ENCODE peak calls at places on chromosomes 11 and 22, in six cellular contexts. D is activated CD4-positive, alpha-beta T cell treated with anti-CD3 and anti-CD28 coated beads, Interleukin-2, amount 50 U/mL, for 1 hour; W is T-cell; Q is A673; A is A549; X is EL. F is an unnamed sample.

GRCh38 chr11:124669193-124669592 is 4.3 kb downstream of the SIAE start:
- DNase-seq in W (no peak), Q (peak; percentile 46), A (peak; percentile 49), D (peak; percentile 25), X (peak; percentile 34), F (peak; percentile 24)

GRCh38 chr11:60905551-60906113 is 753 bp downstream of the PRPF19 start:
- DNase-seq in X (peak; percentile 68), W (no peak), A (no peak), Q (peak; percentile 29), D (no peak), F (peak; percentile 12)

GRCh38 chr11:37409124-37409523 is 811.1 kb upstream of the RAG2 start:
- DNase-seq in W (no peak), Q (no peak), X (peak; percentile 65), D (no peak), A (no peak), F (no peak)

GRCh38 chr11:65414776-65415498 is 7.7 kb upstream of the NEAT1 start:
- DNase-seq in W (no peak), X (no peak), A (no peak), D (no peak), Q (no peak), F (no peak)

GRCh38 chr11:48103621-48104561 is 112.7 kb upstream of the OR4B1 start:
- DNase-seq in A (no peak), D (no peak), W (no peak), Q (no peak), X (no peak), F (no peak)

GRCh38 chr11:75174781-75175370 is 24.0 kb downstream of the SLCO2B1 start:
- DNase-seq in D (no peak), A (no peak), Q (no peak), W (no peak), X (peak; percentile 45), F (no peak)

GRCh38 chr11:116773203-116774112 is 671 bp upstream of the BUD13 start:
- DNase-seq in A (no peak), D (no peak), Q (peak; percentile 28), W (no peak), X (peak; percentile 60), F (peak; percentile 60)

GRCh38 chr22:37609240-37610152 is 862 bp downstream of the GGA1 start:
- DNase-seq in A (peak; percentile 36), X (peak; percentile 41), W (no peak), Q (peak; percentile 55), D (no peak), F (no peak)

GRCh38 chr11:34198523-34198922 is 93.1 kb downstream of the NAT10 start:
- DNase-seq in D (no peak), A (no peak), X (peak; percentile 18), Q (peak; percentile 41), W (no peak), F (no peak)

GRCh38 chr11:100930185-100930778 is 199.3 kb downstream of the PGR start:
- DNase-seq in Q (peak; percentile 82), X (peak; percentile 72), W (no peak), A (peak; percentile 25), D (no peak), F (peak; percentile 20)

GRCh38 chr11:117584056-117584830 is 212.8 kb downstream of the DSCAML1 start:
- DNase-seq in Q (peak; percentile 15), D (no peak), A (no peak), W (no peak), X (peak; percentile 18), F (no peak)

GRCh38 chr22:48702573-48703264 is 1125.0 kb downstream of the BRD1 start:
- DNase-seq in W (no peak), Q (peak; percentile 45), D (no peak), A (no peak), X (no peak), F (no peak)

GRCh38 chr11:100684101-100685065 is 2.7 kb upstream of the ARHGAP42 start:
- DNase-seq in A (no peak), W (no peak), Q (no peak), X (no peak), D (no peak), F (no peak)

GRCh38 chr22:33579448-33580093 is 340.7 kb downstream of the LARGE1 start:
- DNase-seq in X (peak; percentile 2), D (peak; percentile 2), Q (peak; percentile 30), W (no peak), A (peak; percentile 41), F (peak; percentile 83)

GRCh38 chr11:62534779-62535545 is 11.6 kb downstream of the AHNAK start:
- DNase-seq in A (no peak), Q (no peak), X (no peak), W (no peak), D (no peak), F (no peak)

GRCh38 chr11:64894070-64894811 is 15.8 kb upstream of the EHD1 start:
- DNase-seq in W (peak; percentile 69), Q (peak; percentile 72), X (peak; percentile 67), A (peak; percentile 83), D (peak; percentile 93), F (peak; percentile 91)

GRCh38 chr11:72718101-72718501 is 34.1 kb downstream of the ARAP1 start:
- DNase-seq in X (no peak), W (no peak), A (no peak), D (no peak), Q (no peak), F (no peak)

GRCh38 chr11:78555592-78555991 is 19.1 kb downstream of the NARS2 start:
- DNase-seq in D (no peak), W (no peak), A (no peak), X (no peak), Q (no peak), F (no peak)

GRCh38 chr11:62544521-62545436 is 1.8 kb downstream of the AHNAK start:
- DNase-seq in Q (peak; percentile 50), A (peak; percentile 49), X (peak; percentile 36), D (no peak), W (no peak), F (no peak)

GRCh38 chr11:26958005-26958404 is 35.9 kb upstream of the FIBIN start:
- DNase-seq in Q (no peak), W (no peak), X (no peak), D (no peak), A (no peak), F (no peak)

GRCh38 chr11:62922653-62923371 is 1.6 kb upstream of the CHRM1 start:
- DNase-seq in W (no peak), X (peak; percentile 19), A (peak; percentile 50), Q (peak; percentile 65), D (no peak), F (peak; percentile 65)

GRCh38 chr22:44924098-44924497 is 85.7 kb downstream of the PHF21B start:
- DNase-seq in A (no peak), W (no peak), D (no peak), Q (no peak), X (no peak), F (no peak)

GRCh38 chr11:100832851-100833250 is 145.8 kb downstream of the ARHGAP42 start:
- DNase-seq in A (no peak), D (no peak), Q (no peak), W (no peak), X (no peak), F (peak; percentile 4)